ENCODE peak calls at places on chromosomes 3 and 15, in seven cellular contexts. One of them, this sample, is unnamed.

GRCh38 chr3:105504440-105504951 is 137.8 kb downstream of the ALCAM start:
- DNase-seq in amniotic stem cell: no peak
- DNase-seq in left ventricle myocardium inferior: no peak
- DNase-seq in fibroblast of mammary gland: no peak
- DNase-seq in mammary epithelial cell: no peak
- DNase-seq in activated naive CD8-positive, alpha-beta T cell treated with anti-CD3 and anti-CD28 coated beads for 36 hours: no peak
- DNase-seq in tibial nerve: no peak
- DNase-seq in this sample: no peak

GRCh38 chr3:162171970-162172369 is 675.4 kb downstream of the OTOL1 start:
- DNase-seq in activated naive CD8-positive, alpha-beta T cell treated with anti-CD3 and anti-CD28 coated beads for 36 hours: no peak
- DNase-seq in fibroblast of mammary gland: no peak
- DNase-seq in left ventricle myocardium inferior: no peak
- DNase-seq in mammary epithelial cell: peak; percentile 1
- DNase-seq in amniotic stem cell: no peak
- DNase-seq in tibial nerve: no peak
- DNase-seq in this sample: no peak

GRCh38 chr15:96851613-96852012 is 521.1 kb downstream of the NR2F2 start:
- DNase-seq in amniotic stem cell: no peak
- DNase-seq in activated naive CD8-positive, alpha-beta T cell treated with anti-CD3 and anti-CD28 coated beads for 36 hours: no peak
- DNase-seq in tibial nerve: peak; percentile 35
- DNase-seq in fibroblast of mammary gland: peak; percentile 93
- DNase-seq in left ventricle myocardium inferior: no peak
- DNase-seq in mammary epithelial cell: peak; percentile 13
- DNase-seq in this sample: no peak

GRCh38 chr15:74815121-74815933 is 2.7 kb downstream of the LMAN1L start:
- DNase-seq in left ventricle myocardium inferior: peak; percentile 69
- DNase-seq in activated naive CD8-positive, alpha-beta T cell treated with anti-CD3 and anti-CD28 coated beads for 36 hours: no peak
- DNase-seq in tibial nerve: no peak
- DNase-seq in fibroblast of mammary gland: no peak
- DNase-seq in mammary epithelial cell: no peak
- DNase-seq in amniotic stem cell: no peak
- DNase-seq in this sample: no peak

GRCh38 chr3:187740446-187741399 is 4.5 kb downstream of the BCL6 start:
- DNase-seq in left ventricle myocardium inferior: peak; percentile 79
- DNase-seq in mammary epithelial cell: peak; percentile 45
- DNase-seq in fibroblast of mammary gland: peak; percentile 91
- DNase-seq in amniotic stem cell: no peak
- DNase-seq in tibial nerve: peak; percentile 70
- DNase-seq in activated naive CD8-positive, alpha-beta T cell treated with anti-CD3 and anti-CD28 coated beads for 36 hours: peak; percentile 69
- DNase-seq in this sample: peak; percentile 72

GRCh38 chr15:74763416-74763815 is 14.8 kb downstream of the CYP1A2 start:
- DNase-seq in amniotic stem cell: no peak
- DNase-seq in tibial nerve: no peak
- DNase-seq in left ventricle myocardium inferior: no peak
- DNase-seq in mammary epithelial cell: peak; percentile 35
- DNase-seq in activated naive CD8-positive, alpha-beta T cell treated with anti-CD3 and anti-CD28 coated beads for 36 hours: no peak
- DNase-seq in fibroblast of mammary gland: no peak
- DNase-seq in this sample: no peak

GRCh38 chr15:84766461-84767005 is 18.1 kb downstream of the ZNF592 start:
- DNase-seq in left ventricle myocardium inferior: no peak
- DNase-seq in fibroblast of mammary gland: no peak
- DNase-seq in mammary epithelial cell: peak; percentile 62
- DNase-seq in tibial nerve: no peak
- DNase-seq in activated naive CD8-positive, alpha-beta T cell treated with anti-CD3 and anti-CD28 coated beads for 36 hours: no peak
- DNase-seq in amniotic stem cell: no peak
- DNase-seq in this sample: no peak

GRCh38 chr15:89283201-89283600 is 39.4 kb downstream of the FANCI start:
- DNase-seq in amniotic stem cell: no peak
- DNase-seq in fibroblast of mammary gland: no peak
- DNase-seq in left ventricle myocardium inferior: no peak
- DNase-seq in tibial nerve: no peak
- DNase-seq in mammary epithelial cell: no peak
- DNase-seq in activated naive CD8-positive, alpha-beta T cell treated with anti-CD3 and anti-CD28 coated beads for 36 hours: no peak
- DNase-seq in this sample: no peak

This sample was measured in GM13976.